ENCODE peak calls at places on chromosomes 5 and 9, in six cellular contexts. One of them, this sample, is unnamed.

GRCh38 chr5:173547579-173547978 is 68.9 kb downstream of the BOD1 start:
- DNase-seq in psoas muscle: no peak
- DNase-seq in spleen: no peak
- DNase-seq in WERI-Rb-1: no peak
- DNase-seq in astrocyte: peak; percentile 16
- DNase-seq in H9: no peak
- DNase-seq in this sample: no peak

GRCh38 chr9:18390393-18390792 is 83.6 kb upstream of the ADAMTSL1 start:
- DNase-seq in H9: no peak
- DNase-seq in spleen: no peak
- DNase-seq in astrocyte: no peak
- DNase-seq in psoas muscle: no peak
- DNase-seq in WERI-Rb-1: no peak
- DNase-seq in this sample: no peak

GRCh38 chr5:143261748-143262392 is 141.6 kb downstream of the NR3C1 start:
- DNase-seq in H9: no peak
- DNase-seq in WERI-Rb-1: no peak
- DNase-seq in spleen: no peak
- DNase-seq in astrocyte: peak; percentile 75
- DNase-seq in psoas muscle: no peak
- DNase-seq in this sample: no peak

GRCh38 chr9:89743216-89743575 is 138.4 kb downstream of the GADD45G start:
- DNase-seq in spleen: no peak
- DNase-seq in WERI-Rb-1: no peak
- DNase-seq in H9: no peak
- DNase-seq in astrocyte: no peak
- DNase-seq in psoas muscle: no peak
- DNase-seq in this sample: no peak

GRCh38 chr5:132438931-132439330 is 51.6 kb downstream of the IRF1 start:
- DNase-seq in WERI-Rb-1: no peak
- DNase-seq in psoas muscle: no peak
- DNase-seq in spleen: no peak
- DNase-seq in astrocyte: no peak
- DNase-seq in H9: no peak
- DNase-seq in this sample: no peak

GRCh38 chr9:113587471-113588031 is 124.0 kb downstream of the RGS3 start:
- DNase-seq in psoas muscle: peak; percentile 82
- DNase-seq in spleen: peak; percentile 83
- DNase-seq in WERI-Rb-1: peak; percentile 96
- DNase-seq in astrocyte: no peak
- DNase-seq in H9: peak; percentile 76
- DNase-seq in this sample: peak; percentile 92

GRCh38 chr9:127603226-127603625 is 8.9 kb upstream of the STXBP1 start:
- DNase-seq in WERI-Rb-1: no peak
- DNase-seq in spleen: no peak
- DNase-seq in H9: no peak
- DNase-seq in astrocyte: no peak
- DNase-seq in psoas muscle: no peak
- DNase-seq in this sample: no peak

GRCh38 chr9:97830884-97831829 is 21.9 kb upstream of the FOXE1 start:
- DNase-seq in WERI-Rb-1: peak; percentile 89
- DNase-seq in psoas muscle: no peak
- DNase-seq in astrocyte: no peak
- DNase-seq in H9: peak; percentile 52
- DNase-seq in spleen: no peak
- DNase-seq in this sample: no peak

GRCh38 chr5:154577449-154577848 is 99.4 kb upstream of the HAND1 start:
- DNase-seq in astrocyte: no peak
- DNase-seq in psoas muscle: no peak
- DNase-seq in spleen: no peak
- DNase-seq in WERI-Rb-1: no peak
- DNase-seq in H9: no peak
- DNase-seq in this sample: no peak

GRCh38 chr5:150780816-150781221 is 2.3 kb downstream of the SMIM3 start:
- DNase-seq in spleen: no peak
- DNase-seq in WERI-Rb-1: no peak
- DNase-seq in H9: no peak
- DNase-seq in psoas muscle: no peak
- DNase-seq in astrocyte: peak; percentile 82
- DNase-seq in this sample: no peak

GRCh38 chr9:129626944-129627297 is 958 bp downstream of the NTMT1 start:
- DNase-seq in astrocyte: peak; percentile 83
- DNase-seq in WERI-Rb-1: no peak
- DNase-seq in H9: no peak
- DNase-seq in psoas muscle: no peak
- DNase-seq in spleen: no peak
- DNase-seq in this sample: no peak

GRCh38 chr9:112119225-112120045 is 55.7 kb downstream of the SUSD1 start:
- DNase-seq in H9: no peak
- DNase-seq in WERI-Rb-1: peak; percentile 48
- DNase-seq in spleen: no peak
- DNase-seq in astrocyte: peak; percentile 94
- DNase-seq in psoas muscle: no peak
- DNase-seq in this sample: no peak

GRCh38 chr9:128054090-128054489 is 13.0 kb downstream of the NAIF1 start:
- DNase-seq in spleen: no peak
- DNase-seq in astrocyte: no peak
- DNase-seq in H9: no peak
- DNase-seq in WERI-Rb-1: no peak
- DNase-seq in psoas muscle: no peak
- DNase-seq in this sample: no peak

GRCh38 chr5:26482817-26483375 is 555.5 kb downstream of the CDH9 start:
- DNase-seq in astrocyte: no peak
- DNase-seq in WERI-Rb-1: peak; percentile 75
- DNase-seq in spleen: no peak
- DNase-seq in H9: peak; percentile 81
- DNase-seq in psoas muscle: no peak
- DNase-seq in this sample: no peak

GRCh38 chr5:93924628-93925027 is 183.2 kb upstream of the POU5F2 start:
- DNase-seq in H9: no peak
- DNase-seq in WERI-Rb-1: no peak
- DNase-seq in psoas muscle: no peak
- DNase-seq in spleen: no peak
- DNase-seq in astrocyte: peak; percentile 46
- DNase-seq in this sample: no peak

GRCh38 chr9:32251539-32251938 is 132.9 kb upstream of the ACO1 start:
- DNase-seq in psoas muscle: no peak
- DNase-seq in astrocyte: peak; percentile 4
- DNase-seq in H9: peak; percentile 63
- DNase-seq in spleen: no peak
- DNase-seq in WERI-Rb-1: peak; percentile 56
- DNase-seq in this sample: no peak

GRCh38 chr5:75856056-75856455 is 138.8 kb upstream of the POC5 start:
- DNase-seq in psoas muscle: no peak
- DNase-seq in astrocyte: no peak
- DNase-seq in WERI-Rb-1: no peak
- DNase-seq in spleen: no peak
- DNase-seq in H9: no peak
- DNase-seq in this sample: no peak

GRCh38 chr9:27247756-27248155 is 49.2 kb downstream of the EQTN start:
- DNase-seq in psoas muscle: no peak
- DNase-seq in spleen: no peak
- DNase-seq in astrocyte: peak; percentile 50
- DNase-seq in H9: peak; percentile 67
- DNase-seq in WERI-Rb-1: peak; percentile 43
- DNase-seq in this sample: no peak

GRCh38 chr9:94014845-94015244 is 59.7 kb upstream of the BARX1 start:
- DNase-seq in astrocyte: no peak
- DNase-seq in H9: no peak
- DNase-seq in WERI-Rb-1: peak; percentile 73
- DNase-seq in psoas muscle: no peak
- DNase-seq in spleen: no peak
- DNase-seq in this sample: no peak

GRCh38 chr9:94011134-94011533 is 56.0 kb upstream of the BARX1 start:
- DNase-seq in psoas muscle: no peak
- DNase-seq in astrocyte: no peak
- DNase-seq in WERI-Rb-1: no peak
- DNase-seq in spleen: no peak
- DNase-seq in H9: no peak
- DNase-seq in this sample: no peak

GRCh38 chr9:94017939-94018531 is 62.9 kb upstream of the BARX1 start:
- DNase-seq in spleen: no peak
- DNase-seq in H9: no peak
- DNase-seq in astrocyte: peak; percentile 76
- DNase-seq in psoas muscle: no peak
- DNase-seq in WERI-Rb-1: no peak
- DNase-seq in this sample: no peak

GRCh38 chr9:94016744-94017143 is 61.6 kb upstream of the BARX1 start:
- DNase-seq in spleen: no peak
- DNase-seq in H9: no peak
- DNase-seq in psoas muscle: no peak
- DNase-seq in WERI-Rb-1: no peak
- DNase-seq in astrocyte: no peak
- DNase-seq in this sample: no peak

DNA sequence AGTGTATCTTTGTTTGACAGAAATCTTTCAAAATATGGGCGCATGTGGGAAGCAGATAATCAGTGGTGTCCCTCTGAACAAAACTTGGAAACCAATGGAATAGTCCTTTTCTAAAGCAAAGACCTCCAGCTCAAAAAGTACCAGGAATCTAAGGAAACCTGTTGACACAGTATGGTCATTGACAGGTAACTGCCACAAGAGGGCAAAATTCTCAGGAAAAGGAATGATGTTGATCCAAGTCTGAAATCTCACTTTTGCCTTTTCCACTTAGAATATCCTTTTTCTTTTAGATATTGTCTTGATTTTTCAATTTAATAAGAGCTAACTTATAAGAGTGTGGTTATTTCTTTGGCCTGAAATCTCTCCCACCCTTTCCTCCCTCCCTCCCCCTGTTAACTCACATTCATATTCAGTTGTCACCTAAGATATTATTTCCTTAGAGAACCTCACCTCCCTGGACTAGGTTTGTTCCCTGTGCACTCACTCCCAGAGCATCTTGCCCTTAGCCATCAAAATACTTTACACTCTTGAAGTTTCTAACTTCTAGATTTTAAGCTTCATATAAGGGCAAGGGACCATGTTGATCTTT is 59.0 kb upstream of the BARX1 start:
- DNase-seq in astrocyte: peak; percentile 20
- DNase-seq in spleen: no peak
- DNase-seq in psoas muscle: no peak
- DNase-seq in H9: no peak
- DNase-seq in WERI-Rb-1: no peak
- DNase-seq in this sample: no peak
- TF ChIP-seq CTCF in astrocyte: peak; percentile 63
- TF ChIP-seq CTCF in spleen: peak; percentile 43
- TF ChIP-seq CTCF in psoas muscle: peak; percentile 60
- TF ChIP-seq CTCF in H9: peak; percentile 80
- TF ChIP-seq CTCF in WERI-Rb-1: peak; percentile 76
- TF ChIP-seq CTCF in this sample: peak; percentile 84

GRCh38 chr5:127051591-127051990 is 21.2 kb upstream of the MARCHF3 start:
- DNase-seq in WERI-Rb-1: no peak
- DNase-seq in astrocyte: no peak
- DNase-seq in H9: no peak
- DNase-seq in psoas muscle: no peak
- DNase-seq in spleen: no peak
- DNase-seq in this sample: no peak

GRCh38 chr5:127060470-127060985 is 12.8 kb downstream of the C5orf63 start:
- DNase-seq in spleen: no peak
- DNase-seq in psoas muscle: no peak
- DNase-seq in astrocyte: no peak
- DNase-seq in WERI-Rb-1: no peak
- DNase-seq in H9: no peak
- DNase-seq in this sample: no peak

GRCh38 chr5:127056896-127057295 is 16.4 kb downstream of the C5orf63 start:
- DNase-seq in astrocyte: no peak
- DNase-seq in spleen: no peak
- DNase-seq in psoas muscle: no peak
- DNase-seq in WERI-Rb-1: no peak
- DNase-seq in H9: no peak
- DNase-seq in this sample: no peak

GRCh38 chr5:127053049-127053448 is 20.3 kb downstream of the C5orf63 start:
- DNase-seq in astrocyte: no peak
- DNase-seq in H9: no peak
- DNase-seq in psoas muscle: no peak
- DNase-seq in spleen: no peak
- DNase-seq in WERI-Rb-1: no peak
- DNase-seq in this sample: no peak

GRCh38 chr5:127055880-127056653 is 17.2 kb downstream of the C5orf63 start:
- DNase-seq in psoas muscle: no peak
- DNase-seq in astrocyte: no peak
- DNase-seq in spleen: no peak
- DNase-seq in WERI-Rb-1: no peak
- DNase-seq in H9: no peak
- DNase-seq in this sample: no peak
- TF ChIP-seq CTCF in psoas muscle: no peak
- TF ChIP-seq CTCF in astrocyte: no peak
- TF ChIP-seq CTCF in spleen: no peak
- TF ChIP-seq CTCF in WERI-Rb-1: no peak
- TF ChIP-seq CTCF in H9: no peak
- TF ChIP-seq CTCF in this sample: no peak

GRCh38 chr5:5342784-5343183 is 79.7 kb upstream of the ICE1 start:
- DNase-seq in H9: no peak
- DNase-seq in spleen: no peak
- DNase-seq in WERI-Rb-1: no peak
- DNase-seq in astrocyte: peak; percentile 80
- DNase-seq in psoas muscle: no peak
- DNase-seq in this sample: no peak

GRCh38 chr5:5343581-5343980 is 78.9 kb upstream of the ICE1 start:
- DNase-seq in psoas muscle: no peak
- DNase-seq in H9: no peak
- DNase-seq in spleen: no peak
- DNase-seq in WERI-Rb-1: no peak
- DNase-seq in astrocyte: no peak
- DNase-seq in this sample: no peak

GRCh38 chr5:5339257-5339656 is 83.2 kb upstream of the ICE1 start:
- DNase-seq in spleen: no peak
- DNase-seq in WERI-Rb-1: no peak
- DNase-seq in astrocyte: no peak
- DNase-seq in H9: no peak
- DNase-seq in psoas muscle: no peak
- DNase-seq in this sample: no peak

GRCh38 chr5:5341531-5342292 is 80.8 kb upstream of the ICE1 start:
- DNase-seq in WERI-Rb-1: no peak
- DNase-seq in astrocyte: peak; percentile 58
- DNase-seq in H9: no peak
- DNase-seq in spleen: no peak
- DNase-seq in psoas muscle: no peak
- DNase-seq in this sample: no peak

GRCh38 chr5:5340206-5340729 is 82.2 kb upstream of the ICE1 start:
- DNase-seq in spleen: no peak
- DNase-seq in WERI-Rb-1: peak; percentile 26
- DNase-seq in psoas muscle: peak; percentile 90
- DNase-seq in astrocyte: peak; percentile 95
- DNase-seq in H9: peak; percentile 72
- DNase-seq in this sample: no peak
- TF ChIP-seq CTCF in spleen: no peak
- TF ChIP-seq CTCF in WERI-Rb-1: peak; percentile 25
- TF ChIP-seq CTCF in psoas muscle: peak; percentile 54
- TF ChIP-seq CTCF in astrocyte: peak; percentile 79
- TF ChIP-seq CTCF in H9: peak; percentile 58
- TF ChIP-seq CTCF in this sample: peak; percentile 95

DNA sequence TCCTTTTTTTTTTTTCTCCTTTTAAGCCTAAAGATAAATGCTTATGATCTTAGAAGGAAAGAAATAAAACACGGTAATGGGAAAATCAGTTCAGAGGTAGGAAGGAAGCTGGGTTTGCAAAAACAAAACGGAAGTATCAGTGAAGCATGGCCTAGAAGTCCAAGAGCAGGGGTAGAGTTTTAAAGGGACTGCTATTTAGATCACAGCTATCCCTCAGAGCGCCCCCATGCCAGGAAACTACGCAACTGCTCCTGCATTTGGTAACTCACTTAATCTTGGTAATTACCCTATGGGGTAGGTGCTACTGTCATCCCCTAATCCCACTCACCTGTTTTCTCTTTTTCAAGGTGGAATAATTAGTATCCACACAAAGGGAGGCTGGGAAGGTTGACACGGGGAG is 16.0 kb downstream of the TLE1 start:
- DNase-seq in spleen: no peak
- DNase-seq in psoas muscle: no peak
- DNase-seq in WERI-Rb-1: no peak
- DNase-seq in astrocyte: no peak
- DNase-seq in H9: peak; percentile 52
- DNase-seq in this sample: no peak
- TF ChIP-seq CTCF in spleen: no peak
- TF ChIP-seq CTCF in psoas muscle: no peak
- TF ChIP-seq CTCF in WERI-Rb-1: peak; percentile 20
- TF ChIP-seq CTCF in astrocyte: no peak
- TF ChIP-seq CTCF in H9: peak; percentile 62
- TF ChIP-seq CTCF in this sample: no peak

This sample was measured in chondrocyte.